ENCODE peak calls at places on chromosomes 7 and 10, in ten cellular contexts. M is GM12878, S is stomach, E is SK-N-SH, K is suprapubic skin, Y is transverse colon, U is upper lobe of left lung, V is esophagus muscularis mucosa, C is HepG2, D is K562. P is an unnamed sample.

GRCh38 chr7:55558962-55559920 is 13.1 kb downstream of the VOPP1 start:
- DNase-seq in C (no peak), D (no peak), S (no peak), E (no peak), K (no peak), Y (no peak), U (no peak), V (no peak), M (no peak), P (no peak)

GRCh38 chr7:25849361-25850184 is 302.4 kb upstream of the NFE2L3 start:
- DNase-seq in Y (no peak), E (no peak), K (no peak), D (peak; percentile 83), M (no peak), C (peak; percentile 48), S (no peak), U (no peak), V (no peak), P (no peak)

GRCh38 chr7:43083091-43083490 is 29.4 kb upstream of the HECW1 start:
- DNase-seq in Y (no peak), S (no peak), K (no peak), V (no peak), D (no peak), E (no peak), U (no peak), C (no peak), M (no peak), P (no peak)

GRCh38 chr7:151014950-151015349 is 9.3 kb downstream of the ATG9B start:
- DNase-seq in U (no peak), E (no peak), M (no peak), S (no peak), D (no peak), Y (peak; percentile 49), V (no peak), K (no peak), C (no peak), P (no peak)

GRCh38 chr7:155644971-155645509 is 579 bp downstream of the RBM33 start:
- DNase-seq in D (peak; percentile 83), S (peak; percentile 32), C (peak; percentile 22), Y (peak; percentile 38), V (no peak), E (peak; percentile 80), M (no peak), K (no peak), U (peak; percentile 47), P (no peak)

GRCh38 chr10:49649936-49650723 is 29.3 kb upstream of the C10orf53 start:
- DNase-seq in M (no peak), K (no peak), C (no peak), Y (no peak), U (no peak), V (peak; percentile 60), E (peak; percentile 3), S (peak; percentile 11), D (no peak), P (no peak)

GRCh38 chr10:132616170-132616994 is 78.8 kb downstream of the INPP5A start:
- DNase-seq in D (no peak), S (no peak), C (no peak), E (no peak), U (no peak), V (no peak), M (no peak), K (peak; percentile 63), Y (no peak), P (no peak)

GRCh38 chr7:33495207-33495606 is 365.8 kb downstream of the BBS9 start:
- DNase-seq in C (no peak), S (no peak), K (no peak), Y (no peak), M (no peak), V (no peak), D (no peak), E (no peak), U (no peak), P (no peak)

GRCh38 chr7:100949227-100949930 is at the start of gene MUC3A:
- DNase-seq in M (no peak), Y (peak; percentile 84), V (no peak), D (no peak), C (no peak), E (no peak), S (peak; percentile 32), K (no peak), U (no peak), P (no peak)

GRCh38 chr7:100946111-100946510 is 3.2 kb upstream of the MUC3A start:
- DNase-seq in C (no peak), K (no peak), D (no peak), Y (no peak), U (no peak), S (no peak), M (no peak), V (no peak), E (no peak), P (no peak)

GRCh38 chr7:100946766-100947365 is 2.5 kb upstream of the MUC3A start:
- DNase-seq in C (no peak), K (no peak), D (no peak), E (no peak), U (no peak), Y (no peak), S (no peak), V (no peak), M (no peak), P (no peak)

GRCh38 chr7:100949931-100950443 is 653 bp downstream of the MUC3A start:
- DNase-seq in Y (no peak), S (no peak), M (no peak), K (no peak), C (no peak), V (no peak), D (no peak), U (no peak), E (no peak), P (no peak)

GRCh38 chr7:100947792-100948191 is 1.5 kb upstream of the MUC3A start:
- DNase-seq in C (no peak), U (no peak), V (no peak), E (no peak), S (no peak), M (no peak), Y (no peak), D (no peak), K (no peak), P (no peak)
- TF ChIP-seq EP300 in C (no peak), U (no peak), V (no peak), E (no peak), S (no peak), M (no peak), Y (no peak), D (no peak), K (no peak), P (no peak)

DNA sequence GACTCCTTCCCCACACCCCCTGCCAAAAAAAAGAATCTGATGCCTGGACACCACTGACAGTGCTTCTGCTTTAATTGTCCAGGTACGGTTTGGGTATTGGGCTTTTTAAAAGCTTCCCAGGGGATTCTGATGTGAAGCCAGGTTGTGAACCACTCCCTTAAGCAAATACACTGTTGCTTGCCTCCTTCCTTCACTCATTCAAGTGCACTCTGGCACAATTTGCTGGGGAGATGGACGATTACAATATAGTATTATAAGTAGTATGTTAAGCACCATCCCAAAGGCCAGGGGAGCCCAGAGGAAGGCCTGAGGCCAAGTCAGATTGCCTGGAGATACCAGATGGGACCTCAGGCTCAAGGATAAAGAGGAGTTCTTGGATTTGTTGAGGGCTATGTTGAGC is 12.3 kb upstream of the ZNRF2 start:
- DNase-seq in M (no peak), E (no peak), Y (no peak), V (no peak), K (no peak), S (no peak), U (no peak), C (no peak), D (no peak), P (no peak)
- H3K4me1 ChIP-seq in M (no peaks in the 10 kb centered on the region), E (no peaks in the 10 kb centered on the region), Y (no peaks in the 10 kb centered on the region), V (peaks cover 18% of the 10 kb centered on the region), K (peaks cover 18% of the 10 kb centered on the region), S (peaks cover 8% of the 10 kb centered on the region), U (no peaks in the 10 kb centered on the region), C (peaks cover 20% of the 10 kb centered on the region), D (peaks cover 10% of the 10 kb centered on the region), P (no peaks in the 10 kb centered on the region)

GRCh38 chr10:113854757-113855626 is 531 bp downstream of the NHLRC2 start:
- DNase-seq in S (peak; percentile 47), E (peak; percentile 83), V (no peak), U (peak; percentile 70), D (peak; percentile 59), K (peak; percentile 86), M (no peak), C (peak; percentile 23), Y (peak; percentile 52), P (peak; percentile 79)

GRCh38 chr10:113853577-113854018 is 284 bp downstream of the DCLRE1A start:
- DNase-seq in E (no peak), K (no peak), D (no peak), M (no peak), U (no peak), S (no peak), Y (no peak), V (no peak), C (no peak), P (no peak)

GRCh38 chr10:113856563-113856962 is 2.1 kb downstream of the NHLRC2 start:
- DNase-seq in Y (no peak), U (no peak), V (no peak), K (no peak), M (no peak), E (no peak), D (no peak), C (no peak), S (no peak), P (no peak)

GRCh38 chr10:113857210-113857609 is 2.7 kb downstream of the NHLRC2 start:
- DNase-seq in U (no peak), V (no peak), S (no peak), K (no peak), E (no peak), Y (no peak), D (no peak), M (no peak), C (no peak), P (no peak)

DNA sequence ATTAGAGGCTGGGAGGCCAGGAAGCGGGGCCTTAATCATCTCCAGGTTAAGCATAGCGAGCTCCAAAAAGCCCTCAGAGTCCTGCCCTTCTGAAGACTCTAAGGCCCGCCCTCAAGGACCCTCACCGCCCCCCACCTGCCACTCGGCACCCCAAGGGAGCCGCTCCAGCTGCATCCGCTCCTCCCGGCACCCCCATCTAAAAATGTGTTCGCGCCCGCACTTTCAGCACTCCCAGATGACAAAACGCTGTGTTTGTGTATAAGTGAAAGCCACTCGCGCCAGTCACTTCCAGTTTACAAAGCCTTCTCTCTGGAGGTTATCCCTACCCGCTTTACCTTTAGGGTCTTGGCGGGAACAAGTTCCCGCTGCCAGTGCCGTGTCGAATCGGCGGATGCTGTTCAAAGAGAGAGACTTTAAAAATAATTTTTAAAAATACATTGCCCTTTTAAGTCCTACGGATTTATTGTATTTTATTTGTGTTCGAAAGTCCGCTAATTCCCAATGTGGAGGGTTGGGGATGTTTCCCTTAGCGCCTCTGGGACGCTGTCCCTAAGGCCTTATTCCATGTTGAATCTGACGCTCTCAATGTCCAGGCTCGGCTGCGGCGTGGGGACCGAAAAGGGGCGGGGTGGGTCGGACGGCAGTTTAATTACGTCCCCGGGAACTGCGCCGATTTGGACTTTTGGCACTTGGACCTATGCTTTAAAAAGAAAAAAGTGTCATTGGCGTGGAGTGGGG is at the start of the genes DCLRE1A and NHLRC2:
- DNase-seq in U (peak; percentile 80), M (no peak), V (peak; percentile 94), K (peak; percentile 92), E (peak; percentile 82), D (peak; percentile 84), C (peak; percentile 68), S (peak; percentile 79), Y (peak; percentile 85), P (peak; percentile 89)
- TF ChIP-seq POLR2AphosphoS5 in U (peak; percentile 22), M (peak; percentile 29), V (peak; percentile 25), K (no peak), E (no peak), D (no peak), C (peak; percentile 42), S (no peak), Y (no peak), P (peak; percentile 58)

GRCh38 chr10:114412907-114413386 is 8.6 kb upstream of the AFAP1L2 start:
- DNase-seq in C (no peak), Y (no peak), V (no peak), E (no peak), D (no peak), K (no peak), U (peak; percentile 52), M (no peak), S (no peak), P (peak; percentile 22)
- TF ChIP-seq EP300 in C (no peak), Y (no peak), V (no peak), E (no peak), D (no peak), K (no peak), U (no peak), M (no peak), S (no peak), P (no peak)